ENCODE peak calls at places on chromosomes 2 and 18, in four cellular contexts. I is thoracic aorta, V is tibial artery, Y is upper lobe of right lung. J is an unnamed sample. For H3K4me1, the result is how much of the 10 kb centered on the place peaks cover.

GRCh38 chr2:19635951-19636505 is 265.8 kb downstream of the TTC32 start:
- DNase-seq in Y (no peak), I (no peak), V (no peak), J (no peak)

GRCh38 chr18:31369478-31369877 is 7.1 kb upstream of the DSG4 start:
- DNase-seq in V (no peak), I (no peak), Y (no peak), J (no peak)

GRCh38 chr2:105085525-105085924 is 47.7 kb downstream of the MRPS9 start:
- DNase-seq in V (no peak), I (no peak), Y (no peak), J (no peak)

GRCh38 chr18:50051288-50051687 is 143.7 kb downstream of the MYO5B start:
- DNase-seq in I (no peak), V (no peak), Y (no peak), J (no peak)

GRCh38 chr2:85843543-85843942 is 45.2 kb downstream of the ST3GAL5 start:
- DNase-seq in V (no peak), Y (no peak), I (no peak), J (no peak)

GRCh38 chr2:122960727-122961641 is 1064.1 kb upstream of the CNTNAP5 start:
- DNase-seq in I (no peak), Y (no peak), V (no peak), J (no peak)

GRCh38 chr2:142803158-142803557 is 74.3 kb upstream of the KYNU start:
- DNase-seq in Y (no peak), I (no peak), V (no peak), J (no peak)

GRCh38 chr2:127525692-127526141 is 572 bp downstream of the IWS1 start:
- DNase-seq in V (no peak), I (no peak), Y (no peak), J (no peak)

GRCh38 chr2:163808406-163808805 is 72.6 kb upstream of the FIGN start:
- DNase-seq in Y (no peak), I (no peak), V (no peak), J (no peak)

GRCh38 chr2:138648606-138649005 is 131.6 kb downstream of the NXPH2 start:
- DNase-seq in Y (no peak), V (no peak), I (no peak), J (no peak)

GRCh38 chr2:20093263-20094141 is 42.1 kb upstream of the LAPTM4A start:
- DNase-seq in Y (no peak), I (no peak), V (no peak), J (peak)

GRCh38 chr18:9520666-9521065 is 45.4 kb downstream of the RALBP1 start:
- DNase-seq in Y (no peak), V (no peak), I (no peak), J (no peak)

GRCh38 chr2:102801098-102801718 is 39.4 kb downstream of the TMEM182 start:
- DNase-seq in Y (no peak), V (no peak), I (no peak), J (no peak)

GRCh38 chr2:241961454-241961853 is 91.9 kb downstream of the RTP5 start:
- DNase-seq in I (no peak), V (peak), Y (peak), J (no peak)

GRCh38 chr18:23108496-23108895 is 26.8 kb upstream of the CABLES1 start:
- DNase-seq in V (no peak), I (no peak), Y (no peak), J (no peak)

DNA sequence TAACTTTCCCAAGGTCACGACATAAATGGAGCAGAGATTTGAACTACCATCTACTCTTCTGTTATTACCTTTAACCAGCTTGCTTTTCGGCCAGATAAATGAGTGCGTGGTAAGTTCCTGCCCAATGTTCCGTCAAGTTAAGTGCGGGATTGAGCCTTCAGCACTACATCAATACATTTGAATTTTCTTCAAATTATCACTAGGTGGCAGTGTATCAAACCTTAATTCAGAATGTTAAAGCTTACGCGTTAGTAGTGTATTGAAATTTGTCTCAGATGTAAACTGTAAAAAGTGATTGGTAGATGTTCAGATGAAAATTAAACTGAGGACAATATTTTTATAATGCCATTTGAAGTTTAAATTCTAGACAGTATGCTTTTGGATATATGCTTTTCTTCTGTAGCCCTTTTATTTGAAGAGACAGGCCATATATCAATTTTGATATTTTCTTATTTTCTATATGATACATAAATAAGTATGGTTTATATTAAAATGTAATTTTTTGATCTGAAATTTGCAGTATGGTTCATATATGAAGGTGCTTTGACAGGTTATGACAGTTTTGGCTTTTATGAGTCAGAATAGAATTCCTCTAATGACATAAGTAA is 681.3 kb downstream of the ADCYAP1 start:
- DNase-seq in I (no peak), V (no peak), Y (no peak), J (no peak)
- TF ChIP-seq CTCF in I (peak), V (peak), Y (peak), J (peak)

DNA sequence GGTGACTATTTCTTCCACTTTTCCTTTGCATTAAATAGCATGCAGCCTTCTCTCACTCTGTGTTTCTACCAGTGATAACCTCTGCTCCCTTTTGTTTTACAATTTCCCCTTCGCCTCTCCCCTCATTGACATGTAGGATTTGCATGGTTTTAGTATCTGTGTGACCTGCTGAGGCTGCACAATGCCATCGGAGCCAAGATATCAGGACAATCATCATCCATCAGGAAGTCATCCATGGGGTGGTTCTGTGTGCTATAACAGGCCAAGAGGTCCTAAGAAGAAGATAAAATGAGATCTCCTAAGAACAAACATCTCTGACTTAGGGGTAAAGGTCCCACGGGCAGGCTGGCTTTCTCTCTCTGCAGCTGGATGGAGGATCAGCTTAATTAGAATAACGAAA is 65.6 kb downstream of the EHD3 start:
- DNase-seq in I (no peak), V (no peak), Y (no peak), J (no peak)
- H3K4me1 ChIP-seq in I (under half), V (under half), Y (under half), J (under half)

DNA sequence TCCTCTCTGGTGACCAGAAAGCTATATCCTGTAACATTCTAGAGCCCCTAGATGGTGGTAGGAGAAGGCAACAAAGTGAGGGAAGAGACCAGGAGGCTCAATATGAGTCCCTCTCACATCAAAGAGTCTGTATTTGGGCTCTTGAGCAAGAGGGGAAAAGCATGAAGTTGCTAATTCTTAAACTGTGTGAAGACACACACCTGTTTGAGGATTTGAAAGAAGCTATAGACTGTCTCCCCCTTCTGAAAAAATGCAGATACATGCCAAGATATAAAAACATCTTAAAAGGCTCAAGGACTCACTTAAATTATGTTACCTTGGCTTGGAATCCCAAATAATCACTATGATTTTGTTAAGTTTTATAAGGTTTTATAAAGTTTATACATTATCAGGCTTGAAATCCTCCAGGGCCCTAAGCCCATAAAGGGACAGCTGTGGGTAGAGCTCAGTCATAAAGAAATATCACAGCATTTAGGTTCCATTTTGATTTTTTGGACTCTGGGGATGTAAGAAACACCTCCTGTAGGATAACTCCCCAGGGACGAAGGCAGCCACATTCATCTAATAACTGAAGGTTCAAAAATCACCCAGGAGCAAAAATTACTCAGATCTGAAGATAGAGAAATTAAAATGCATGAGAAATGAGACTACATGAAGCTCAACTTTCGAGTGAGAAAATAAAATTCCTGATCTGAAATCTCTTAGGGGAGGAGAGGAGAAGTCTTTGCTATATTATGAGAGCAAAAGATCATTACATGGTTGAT is 136.1 kb upstream of the LGALSL start:
- DNase-seq in I (no peak), V (no peak), Y (no peak), J (no peak)
- TF ChIP-seq CTCF in I (no peak), V (no peak), Y (no peak), J (no peak)

DNA sequence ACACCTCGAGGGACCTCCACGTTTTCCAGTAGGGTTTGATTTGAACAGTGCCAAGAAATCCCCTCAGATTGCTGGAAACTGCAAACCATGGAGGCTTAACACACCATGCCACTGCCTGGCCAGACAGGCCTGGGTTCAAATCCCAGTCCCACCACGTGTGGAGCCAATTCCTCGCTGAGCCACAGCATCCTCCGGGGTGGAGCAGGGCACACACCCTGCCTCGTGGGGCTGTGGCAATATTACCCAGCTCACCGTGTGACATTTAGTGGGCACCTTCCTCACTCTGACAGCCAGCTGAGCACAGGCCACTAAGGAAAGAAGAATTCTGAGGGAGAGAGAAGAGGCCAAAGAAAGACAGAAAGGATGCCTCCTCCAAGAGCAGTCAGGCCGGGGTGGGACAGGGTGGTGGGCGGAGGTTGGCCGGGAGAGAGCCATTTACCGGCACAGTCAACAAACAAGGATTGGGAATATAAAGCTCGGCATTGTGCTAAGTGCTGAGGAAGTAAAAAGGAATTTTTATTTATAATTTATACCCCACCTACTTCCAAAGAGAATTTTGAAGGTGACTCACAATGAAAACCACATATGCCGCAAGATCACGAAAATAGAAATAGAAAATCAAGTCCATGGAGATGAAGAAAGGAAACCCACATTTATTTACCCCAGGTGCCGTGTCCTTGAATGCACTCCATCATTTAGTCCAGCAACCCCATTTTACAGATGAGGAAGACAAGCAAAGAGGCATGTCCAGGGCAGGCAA is 111.5 kb downstream of the MCFD2 start:
- DNase-seq in Y (no peak), V (peak), I (no peak), J (no peak)
- H3K4me1 ChIP-seq in Y (under half), V (under half), I (under half), J (under half)

DNA sequence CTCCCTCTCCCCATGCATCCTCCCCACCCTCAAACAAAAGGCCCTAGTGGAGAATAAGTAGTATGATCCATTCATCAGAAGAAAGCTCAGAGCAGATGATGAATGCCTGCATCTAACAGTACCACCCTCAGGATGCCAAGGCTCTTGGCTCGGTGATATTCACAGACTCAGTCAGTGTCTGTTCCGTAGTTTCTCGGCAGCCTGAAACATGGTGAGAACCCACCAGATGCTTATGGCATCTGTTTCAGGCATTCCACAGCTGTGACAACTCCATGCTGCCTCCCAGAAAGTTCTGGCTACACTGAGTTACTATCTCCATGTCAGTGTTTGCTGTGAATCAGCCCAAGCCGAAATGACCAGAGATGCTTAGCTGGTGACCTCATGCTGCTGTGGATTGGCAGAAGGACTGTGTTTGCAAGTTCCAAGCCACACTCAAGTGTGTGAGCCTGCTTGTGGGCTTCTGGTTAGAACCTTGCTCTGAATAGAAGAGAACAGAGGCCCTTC is 83.9 kb downstream of the WDSUB1 start:
- DNase-seq in I (peak), V (peak), Y (no peak), J (peak)
- TF ChIP-seq CTCF in I (no peak), V (no peak), Y (no peak), J (no peak)

DNA sequence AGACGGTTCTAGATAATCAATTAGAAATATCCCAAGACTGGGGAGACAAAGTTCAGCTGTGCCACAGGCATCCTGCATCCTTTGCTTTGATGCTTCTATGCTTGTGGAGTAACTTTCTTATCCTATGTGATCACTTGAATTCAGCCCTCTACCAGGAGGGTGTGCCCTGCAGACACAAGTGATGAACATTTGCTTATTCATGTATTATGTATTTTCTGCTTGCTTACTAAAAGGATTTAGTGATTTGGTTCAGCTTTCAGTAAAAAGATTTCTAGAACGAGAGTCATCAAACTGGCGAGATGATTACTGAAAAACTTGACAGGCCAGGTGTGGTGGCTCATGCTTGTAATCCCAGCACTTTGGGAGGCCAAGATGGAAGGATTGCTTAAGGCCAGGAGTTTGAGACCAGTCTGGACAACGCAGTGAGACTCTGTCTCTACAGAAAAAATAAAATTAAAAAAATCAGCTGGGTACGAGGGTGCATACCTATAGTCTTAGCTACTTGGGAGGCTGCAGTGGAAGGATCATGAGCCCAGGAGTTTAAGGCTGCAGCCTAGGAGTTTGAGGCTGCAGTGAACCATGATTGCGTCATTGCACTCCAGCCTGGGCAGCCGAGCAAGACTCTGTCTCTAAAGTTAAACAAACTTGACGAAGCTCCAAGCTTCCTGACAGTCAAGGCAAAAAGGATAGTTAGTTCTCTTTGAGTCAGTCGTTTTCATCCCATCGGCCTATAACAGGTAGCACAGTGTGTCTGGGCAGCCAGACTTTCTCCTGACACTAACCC is 13.3 kb downstream of the HK2 start:
- DNase-seq in Y (no peak), I (no peak), V (no peak), J (no peak)
- H3K4me1 ChIP-seq in Y (half or more), I (under half), V (half or more), J (under half)

GRCh38 chr18:63342206-63342605 is 22.6 kb upstream of the BCL2 start:
- DNase-seq in V (no peak), Y (no peak), I (no peak), J (no peak)
- TF ChIP-seq CTCF in V (peak), Y (peak), I (peak), J (peak)

DNA sequence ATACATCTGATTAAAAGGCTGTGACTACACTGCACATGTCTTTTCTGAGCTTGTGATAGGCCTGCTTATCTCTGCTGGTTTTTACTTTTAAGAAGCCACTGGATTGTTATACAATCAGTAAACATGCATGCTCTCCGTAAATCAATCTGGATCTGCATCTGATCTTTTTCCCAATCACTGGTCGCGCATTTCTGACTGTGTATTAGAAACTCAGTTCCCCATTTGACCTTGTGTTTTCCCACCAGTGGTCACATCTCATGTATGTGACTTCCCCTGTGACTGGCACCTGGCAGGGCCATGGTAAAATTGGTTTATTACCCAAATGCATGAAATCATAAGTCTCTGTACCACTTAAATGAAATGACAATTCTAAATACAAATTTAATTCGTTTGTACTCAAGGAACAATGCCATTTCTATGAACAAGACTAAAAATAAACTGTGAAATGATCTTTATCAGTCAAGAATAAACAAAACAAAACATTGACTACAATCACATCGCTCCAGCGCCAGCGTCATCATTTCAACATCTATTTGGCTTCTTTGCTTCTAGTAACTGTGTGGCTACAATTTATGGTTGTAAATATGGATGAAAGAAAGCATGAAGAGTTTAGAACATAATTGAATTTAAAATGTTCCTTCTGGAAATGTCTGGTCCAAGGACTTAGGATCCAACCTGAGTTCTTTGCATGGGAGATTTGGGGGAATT is 396.6 kb upstream of the TRIB2 start:
- DNase-seq in V (no peak), I (no peak), Y (no peak), J (peak)
- H3K4me1 ChIP-seq in V (under half), I (under half), Y (under half), J (under half)

GRCh38 chr2:119857742-119858141 is 98.0 kb downstream of the PTPN4 start:
- DNase-seq in V (no peak), I (no peak), Y (no peak), J (no peak)

GRCh38 chr2:119862127-119862889 is 102.6 kb downstream of the PTPN4 start:
- DNase-seq in Y (no peak), V (no peak), I (no peak), J (no peak)

GRCh38 chr2:119860924-119861323 is 101.2 kb downstream of the PTPN4 start:
- DNase-seq in V (no peak), I (no peak), Y (no peak), J (no peak)

GRCh38 chr2:119856469-119856901 is 96.8 kb downstream of the PTPN4 start:
- DNase-seq in Y (no peak), I (no peak), V (no peak), J (no peak)

GRCh38 chr2:119859528-119859927 is 99.8 kb downstream of the PTPN4 start:
- DNase-seq in Y (no peak), V (no peak), I (no peak), J (no peak)
- TF ChIP-seq CTCF in Y (no peak), V (no peak), I (no peak), J (no peak)

J was measured in uterus.